ENCODE peak calls at places on chromosomes 7 and 10, in five cellular contexts. N is D341Med; D is left lung; E is epithelial cell of prostate; R is stimulated activated CD4-positive, alpha-beta T cell treated with anti-CD3 and anti-CD28 coated beads, Interleukin-1b, Interleukin-23, amount 100 ng/mL, for 1 hour. B is an unnamed sample.

GRCh38 chr7:34281260-34281659 is 375.9 kb downstream of the BMPER start:
- DNase-seq in N (no peak), E (no peak), R (no peak), D (no peak), B (no peak)

GRCh38 chr7:88200793-88201192 is 19.0 kb downstream of the SRI start:
- DNase-seq in E (no peak), R (no peak), N (peak), D (no peak), B (peak)

GRCh38 chr10:35352508-35352907 is 16.2 kb downstream of the CCNY start:
- DNase-seq in N (no peak), E (no peak), R (no peak), D (no peak), B (no peak)

GRCh38 chr7:116706668-116707126 is 34.7 kb downstream of the MET start:
- DNase-seq in E (no peak), D (no peak), R (no peak), N (no peak), B (peak)

GRCh38 chr10:132061030-132061429 is 4.7 kb upstream of the JAKMIP3 start:
- DNase-seq in N (no peak), E (no peak), R (no peak), D (no peak), B (no peak)

GRCh38 chr7:4282434-4283223 is 399.5 kb upstream of the FOXK1 start:
- DNase-seq in N (no peak), E (peak), D (no peak), R (no peak), B (no peak)

GRCh38 chr7:157282141-157282801 is 54.5 kb upstream of the DNAJB6 start:
- DNase-seq in D (peak), E (no peak), R (no peak), N (peak), B (no peak)

GRCh38 chr10:33010132-33011037 is 52.4 kb upstream of the ITGB1 start:
- DNase-seq in N (peak), E (peak), R (no peak), D (no peak), B (peak)

GRCh38 chr7:80018941-80019808 is 115.5 kb upstream of the GNAI1 start:
- DNase-seq in N (peak), E (no peak), D (no peak), R (peak), B (peak)

GRCh38 chr10:122567056-122567660 is 6.6 kb downstream of the DMBT1 start:
- DNase-seq in D (no peak), N (no peak), E (no peak), R (no peak), B (peak)

GRCh38 chr10:97572214-97572989 is at the start of gene ANKRD2:
- DNase-seq in E (peak), R (peak), N (peak), D (peak), B (peak)

GRCh38 chr10:30784896-30785605 is 155.5 kb upstream of the LYZL2 start:
- DNase-seq in E (no peak), R (no peak), D (peak), N (no peak), B (no peak)

GRCh38 chr10:1530871-1531517 is 206.3 kb downstream of the ADARB2 start:
- DNase-seq in E (no peak), R (no peak), D (no peak), N (no peak), B (no peak)

GRCh38 chr10:77507313-77507712 is 130.3 kb downstream of the KCNMA1 start:
- DNase-seq in D (no peak), N (no peak), R (no peak), E (no peak), B (no peak)

GRCh38 chr7:99468336-99468918 is 2.5 kb upstream of the ATP5MF start:
- DNase-seq in N (no peak), R (no peak), E (no peak), D (peak), B (no peak)

GRCh38 chr10:14560274-14560673 is 214.4 kb downstream of the FAM107B start:
- DNase-seq in N (no peak), D (peak), R (peak), E (peak), B (peak)